ENCODE peak calls at places on chromosomes 13 and 19, in six cellular contexts. One of them, this sample, is unnamed. For H3K4me1, the result is how much of the 10 kb centered on the place peaks cover.

GRCh38 chr13:93066187-93066586 is 160.4 kb upstream of the GPC6 start:
- DNase-seq in GM23338: no peak
- DNase-seq in HepG2: no peak
- DNase-seq in spleen: no peak
- DNase-seq in Panc1: no peak
- DNase-seq in transverse colon: no peak
- DNase-seq in this sample: no peak

GRCh38 chr13:35994131-35994966 is 136.8 kb downstream of the DCLK1 start:
- DNase-seq in GM23338: no peak
- DNase-seq in transverse colon: no peak
- DNase-seq in Panc1: no peak
- DNase-seq in HepG2: no peak
- DNase-seq in spleen: no peak
- DNase-seq in this sample: peak

GRCh38 chr19:6424190-6424938 is at the start of gene KHSRP:
- DNase-seq in HepG2: no peak
- DNase-seq in GM23338: peak
- DNase-seq in Panc1: no peak
- DNase-seq in transverse colon: no peak
- DNase-seq in spleen: no peak
- DNase-seq in this sample: no peak

GRCh38 chr13:73945871-73946270 is 188.3 kb downstream of the KLF12 start:
- DNase-seq in GM23338: peak
- DNase-seq in transverse colon: no peak
- DNase-seq in spleen: no peak
- DNase-seq in Panc1: no peak
- DNase-seq in HepG2: no peak
- DNase-seq in this sample: peak

GRCh38 chr19:28213476-28214082 is 999.4 kb downstream of the UQCRFS1 start:
- DNase-seq in transverse colon: no peak
- DNase-seq in GM23338: peak
- DNase-seq in Panc1: no peak
- DNase-seq in spleen: no peak
- DNase-seq in HepG2: no peak
- DNase-seq in this sample: no peak

GRCh38 chr13:41812851-41813250 is 148.1 kb downstream of the VWA8 start:
- DNase-seq in Panc1: no peak
- DNase-seq in spleen: no peak
- DNase-seq in GM23338: no peak
- DNase-seq in HepG2: no peak
- DNase-seq in transverse colon: no peak
- DNase-seq in this sample: no peak

GRCh38 chr19:49136771-49137171 is 17.4 kb downstream of the PPFIA3 start:
- DNase-seq in GM23338: no peak
- DNase-seq in transverse colon: peak
- DNase-seq in spleen: no peak
- DNase-seq in HepG2: no peak
- DNase-seq in Panc1: no peak
- DNase-seq in this sample: no peak

GRCh38 chr19:10228925-10229324 is 2.2 kb downstream of the S1PR2 start:
- DNase-seq in HepG2: peak
- DNase-seq in GM23338: peak
- DNase-seq in Panc1: no peak
- DNase-seq in spleen: no peak
- DNase-seq in transverse colon: no peak
- DNase-seq in this sample: no peak

GRCh38 chr19:13665125-13665903 is 99.0 kb upstream of the MRI1 start:
- DNase-seq in Panc1: no peak
- DNase-seq in spleen: no peak
- DNase-seq in transverse colon: no peak
- DNase-seq in HepG2: no peak
- DNase-seq in GM23338: no peak
- DNase-seq in this sample: no peak

GRCh38 chr13:40992678-40993077 is 26.4 kb downstream of the ELF1 start:
- DNase-seq in spleen: no peak
- DNase-seq in Panc1: no peak
- DNase-seq in GM23338: no peak
- DNase-seq in transverse colon: no peak
- DNase-seq in HepG2: no peak
- DNase-seq in this sample: no peak

GRCh38 chr13:26465514-26465913 is 92.0 kb upstream of the WASF3 start:
- DNase-seq in Panc1: no peak
- DNase-seq in transverse colon: no peak
- DNase-seq in spleen: no peak
- DNase-seq in HepG2: no peak
- DNase-seq in GM23338: no peak
- DNase-seq in this sample: no peak

DNA sequence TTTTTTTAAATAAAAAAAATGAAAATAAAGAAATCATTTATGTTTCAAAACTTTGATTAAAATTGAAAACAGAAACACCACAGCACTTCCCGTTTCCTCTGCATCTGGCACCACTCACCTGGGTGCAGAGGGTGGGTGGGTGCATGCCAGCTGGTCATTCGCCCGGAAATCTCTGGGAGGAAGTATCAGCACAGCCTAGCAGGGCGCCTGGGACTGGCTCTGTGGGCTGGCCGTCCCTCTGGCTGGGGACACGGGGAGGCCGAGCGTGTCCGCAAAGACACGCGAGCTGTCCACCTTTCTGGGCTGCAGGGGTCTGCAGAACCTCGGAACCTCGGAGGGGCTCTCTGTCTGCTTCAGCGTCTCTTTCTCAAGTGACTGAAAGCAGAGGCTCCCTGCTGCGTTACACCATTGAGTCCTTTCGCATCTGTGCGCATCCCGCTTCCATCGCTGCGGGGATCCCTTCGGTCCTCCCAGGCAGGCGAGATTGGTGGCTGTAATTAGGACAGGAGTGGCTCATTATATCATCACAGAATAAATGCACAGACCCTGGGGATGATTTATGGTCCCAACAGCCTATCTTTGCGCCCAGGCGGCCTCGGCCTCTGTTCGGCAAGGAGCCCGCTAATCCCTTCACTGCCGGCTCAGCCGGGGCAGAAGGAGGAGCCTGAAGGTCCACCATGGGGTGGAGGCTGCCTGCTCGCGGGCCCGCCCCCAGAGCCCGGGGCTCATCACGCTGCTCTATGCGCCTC is 17.2 kb downstream of the CRTC1 start:
- DNase-seq in Panc1: no peak
- DNase-seq in spleen: peak
- DNase-seq in GM23338: peak
- DNase-seq in HepG2: no peak
- DNase-seq in transverse colon: peak
- DNase-seq in this sample: peak
- TF ChIP-seq POLR2AphosphoS5 in Panc1: no peak
- TF ChIP-seq POLR2AphosphoS5 in spleen: peak
- TF ChIP-seq POLR2AphosphoS5 in GM23338: no peak
- TF ChIP-seq POLR2AphosphoS5 in HepG2: no peak
- TF ChIP-seq POLR2AphosphoS5 in transverse colon: peak
- TF ChIP-seq POLR2AphosphoS5 in this sample: peak

DNA sequence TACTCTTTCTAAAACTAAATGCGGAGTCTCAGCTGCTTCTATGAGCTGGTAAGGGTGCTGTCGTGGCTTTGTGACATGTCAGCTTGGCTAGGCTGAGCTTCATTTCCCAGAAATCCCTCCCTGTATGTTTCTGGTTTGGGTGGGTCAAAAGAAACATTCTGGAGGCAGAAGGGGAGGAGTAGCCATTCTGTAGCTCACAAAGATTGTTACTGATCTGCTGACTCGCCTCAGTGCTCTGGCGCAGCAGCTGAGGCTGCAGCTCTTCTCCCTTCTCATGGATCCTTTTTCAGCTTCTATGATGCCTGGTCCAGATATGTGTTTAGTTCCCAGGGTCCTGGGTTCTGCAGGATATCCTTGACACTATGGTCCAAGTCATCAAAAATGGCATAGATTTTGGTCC is 114.8 kb downstream of the RAP2A start:
- DNase-seq in GM23338: no peak
- DNase-seq in Panc1: no peak
- DNase-seq in spleen: no peak
- DNase-seq in HepG2: no peak
- DNase-seq in transverse colon: no peak
- DNase-seq in this sample: no peak
- H3K4me1 ChIP-seq in GM23338: under half
- H3K4me1 ChIP-seq in Panc1: under half
- H3K4me1 ChIP-seq in spleen: under half
- H3K4me1 ChIP-seq in HepG2: under half
- H3K4me1 ChIP-seq in transverse colon: under half
- H3K4me1 ChIP-seq in this sample: under half

GRCh38 chr19:4909172-4909896 is at the start of gene UHRF1:
- DNase-seq in spleen: no peak
- DNase-seq in transverse colon: peak
- DNase-seq in Panc1: no peak
- DNase-seq in HepG2: peak
- DNase-seq in GM23338: peak
- DNase-seq in this sample: no peak
- TF ChIP-seq POLR2AphosphoS5 in spleen: no peak
- TF ChIP-seq POLR2AphosphoS5 in transverse colon: no peak
- TF ChIP-seq POLR2AphosphoS5 in Panc1: peak
- TF ChIP-seq POLR2AphosphoS5 in HepG2: peak
- TF ChIP-seq POLR2AphosphoS5 in GM23338: peak
- TF ChIP-seq POLR2AphosphoS5 in this sample: no peak

GRCh38 chr19:38661166-38661565 is 13.7 kb downstream of the ACTN4 start:
- DNase-seq in Panc1: no peak
- DNase-seq in GM23338: no peak
- DNase-seq in HepG2: no peak
- DNase-seq in transverse colon: no peak
- DNase-seq in spleen: no peak
- DNase-seq in this sample: no peak
- H3K4me1 ChIP-seq in Panc1: half or more
- H3K4me1 ChIP-seq in GM23338: half or more
- H3K4me1 ChIP-seq in HepG2: half or more
- H3K4me1 ChIP-seq in transverse colon: half or more
- H3K4me1 ChIP-seq in spleen: half or more
- H3K4me1 ChIP-seq in this sample: under half

This sample was measured in prostate gland.